ENCODE peak calls at places on chromosomes 13 and 19, in nine cellular contexts. One of them, this sample, is unnamed. For H3K27me3 and H3K4me1, the result is how much of the 10 kb centered on the place peaks cover.

GRCh38 chr13:95349267-95349666 is 48.0 kb upstream of the ABCC4 start:
- DNase-seq in upper lobe of left lung: no peak
- DNase-seq in heart right ventricle: peak
- DNase-seq in Peyer's patch: no peak
- DNase-seq in CD4-positive, alpha-beta memory T cell: no peak
- DNase-seq in GM23248: peak
- DNase-seq in IMR-90: peak
- DNase-seq in testis: no peak
- DNase-seq in CD4-positive, CD25-positive, alpha-beta regulatory T cell: no peak
- DNase-seq in this sample: no peak

GRCh38 chr13:24618219-24618955 is 61.8 kb upstream of the ATP12A start:
- DNase-seq in upper lobe of left lung: peak
- DNase-seq in heart right ventricle: no peak
- DNase-seq in Peyer's patch: no peak
- DNase-seq in CD4-positive, alpha-beta memory T cell: peak
- DNase-seq in GM23248: no peak
- DNase-seq in IMR-90: no peak
- DNase-seq in testis: no peak
- DNase-seq in CD4-positive, CD25-positive, alpha-beta regulatory T cell: peak
- DNase-seq in this sample: peak

GRCh38 chr19:46927106-46927505 is 66.3 kb downstream of the ARHGAP35 start:
- DNase-seq in upper lobe of left lung: no peak
- DNase-seq in heart right ventricle: no peak
- DNase-seq in Peyer's patch: no peak
- DNase-seq in CD4-positive, alpha-beta memory T cell: no peak
- DNase-seq in GM23248: no peak
- DNase-seq in IMR-90: no peak
- DNase-seq in testis: no peak
- DNase-seq in CD4-positive, CD25-positive, alpha-beta regulatory T cell: no peak
- DNase-seq in this sample: no peak

GRCh38 chr19:1997353-1998233 is 17.9 kb downstream of the BTBD2 start:
- DNase-seq in upper lobe of left lung: peak
- DNase-seq in heart right ventricle: no peak
- DNase-seq in Peyer's patch: no peak
- DNase-seq in CD4-positive, alpha-beta memory T cell: no peak
- DNase-seq in GM23248: no peak
- DNase-seq in IMR-90: no peak
- DNase-seq in testis: no peak
- DNase-seq in CD4-positive, CD25-positive, alpha-beta regulatory T cell: no peak
- DNase-seq in this sample: no peak

GRCh38 chr13:84946144-84946543 is 853.1 kb downstream of the SLITRK6 start:
- DNase-seq in upper lobe of left lung: no peak
- DNase-seq in heart right ventricle: no peak
- DNase-seq in Peyer's patch: no peak
- DNase-seq in CD4-positive, alpha-beta memory T cell: no peak
- DNase-seq in GM23248: no peak
- DNase-seq in IMR-90: no peak
- DNase-seq in testis: no peak
- DNase-seq in CD4-positive, CD25-positive, alpha-beta regulatory T cell: no peak
- DNase-seq in this sample: no peak

GRCh38 chr19:50478901-50479715 is 2.5 kb upstream of the GARIN5A start:
- DNase-seq in upper lobe of left lung: no peak
- DNase-seq in heart right ventricle: no peak
- DNase-seq in Peyer's patch: peak
- DNase-seq in CD4-positive, alpha-beta memory T cell: no peak
- DNase-seq in GM23248: peak
- DNase-seq in IMR-90: peak
- DNase-seq in testis: no peak
- DNase-seq in CD4-positive, CD25-positive, alpha-beta regulatory T cell: no peak
- DNase-seq in this sample: no peak

GRCh38 chr13:25329706-25330105 is 28.3 kb downstream of the NUP58 start:
- DNase-seq in upper lobe of left lung: no peak
- DNase-seq in heart right ventricle: no peak
- DNase-seq in Peyer's patch: no peak
- DNase-seq in CD4-positive, alpha-beta memory T cell: no peak
- DNase-seq in GM23248: peak
- DNase-seq in IMR-90: peak
- DNase-seq in testis: no peak
- DNase-seq in CD4-positive, CD25-positive, alpha-beta regulatory T cell: no peak
- DNase-seq in this sample: no peak

GRCh38 chr13:74158028-74158427 is 23.8 kb upstream of the KLF12 start:
- DNase-seq in upper lobe of left lung: peak
- DNase-seq in heart right ventricle: no peak
- DNase-seq in Peyer's patch: no peak
- DNase-seq in CD4-positive, alpha-beta memory T cell: no peak
- DNase-seq in GM23248: no peak
- DNase-seq in IMR-90: peak
- DNase-seq in testis: peak
- DNase-seq in CD4-positive, CD25-positive, alpha-beta regulatory T cell: no peak
- DNase-seq in this sample: no peak

GRCh38 chr13:77262198-77262597 is 64.7 kb downstream of the MYCBP2 start:
- DNase-seq in upper lobe of left lung: no peak
- DNase-seq in heart right ventricle: no peak
- DNase-seq in Peyer's patch: no peak
- DNase-seq in CD4-positive, alpha-beta memory T cell: no peak
- DNase-seq in GM23248: no peak
- DNase-seq in IMR-90: no peak
- DNase-seq in testis: no peak
- DNase-seq in CD4-positive, CD25-positive, alpha-beta regulatory T cell: no peak
- DNase-seq in this sample: no peak

GRCh38 chr19:30799854-30800755 is 427.9 kb downstream of the ZNF536 start:
- DNase-seq in upper lobe of left lung: peak
- DNase-seq in heart right ventricle: peak
- DNase-seq in Peyer's patch: no peak
- DNase-seq in CD4-positive, alpha-beta memory T cell: peak
- DNase-seq in GM23248: peak
- DNase-seq in IMR-90: no peak
- DNase-seq in testis: peak
- DNase-seq in CD4-positive, CD25-positive, alpha-beta regulatory T cell: no peak
- DNase-seq in this sample: no peak

GRCh38 chr13:106155411-106155810 is 380.1 kb downstream of the EFNB2 start:
- DNase-seq in upper lobe of left lung: no peak
- DNase-seq in heart right ventricle: no peak
- DNase-seq in Peyer's patch: no peak
- DNase-seq in CD4-positive, alpha-beta memory T cell: no peak
- DNase-seq in GM23248: peak
- DNase-seq in IMR-90: peak
- DNase-seq in testis: no peak
- DNase-seq in CD4-positive, CD25-positive, alpha-beta regulatory T cell: no peak
- DNase-seq in this sample: no peak

GRCh38 chr13:32840840-32841713 is 175.1 kb upstream of the KL start:
- DNase-seq in upper lobe of left lung: no peak
- DNase-seq in heart right ventricle: peak
- DNase-seq in Peyer's patch: no peak
- DNase-seq in CD4-positive, alpha-beta memory T cell: no peak
- DNase-seq in GM23248: no peak
- DNase-seq in IMR-90: no peak
- DNase-seq in testis: no peak
- DNase-seq in CD4-positive, CD25-positive, alpha-beta regulatory T cell: no peak
- DNase-seq in this sample: no peak

GRCh38 chr13:44096906-44097305 is 217.2 kb downstream of the LACC1 start:
- DNase-seq in upper lobe of left lung: no peak
- DNase-seq in heart right ventricle: no peak
- DNase-seq in Peyer's patch: no peak
- DNase-seq in CD4-positive, alpha-beta memory T cell: no peak
- DNase-seq in GM23248: no peak
- DNase-seq in IMR-90: no peak
- DNase-seq in testis: no peak
- DNase-seq in CD4-positive, CD25-positive, alpha-beta regulatory T cell: no peak
- DNase-seq in this sample: no peak

GRCh38 chr13:29239653-29240525 is 355.6 kb downstream of the SLC7A1 start:
- DNase-seq in upper lobe of left lung: no peak
- DNase-seq in heart right ventricle: no peak
- DNase-seq in Peyer's patch: no peak
- DNase-seq in CD4-positive, alpha-beta memory T cell: no peak
- DNase-seq in GM23248: no peak
- DNase-seq in IMR-90: no peak
- DNase-seq in testis: no peak
- DNase-seq in CD4-positive, CD25-positive, alpha-beta regulatory T cell: no peak
- DNase-seq in this sample: no peak

GRCh38 chr19:8214802-8215201 is 5.6 kb downstream of the CERS4 start:
- DNase-seq in upper lobe of left lung: no peak
- DNase-seq in heart right ventricle: no peak
- DNase-seq in Peyer's patch: no peak
- DNase-seq in CD4-positive, alpha-beta memory T cell: no peak
- DNase-seq in GM23248: no peak
- DNase-seq in IMR-90: no peak
- DNase-seq in testis: peak
- DNase-seq in CD4-positive, CD25-positive, alpha-beta regulatory T cell: no peak
- DNase-seq in this sample: no peak

DNA sequence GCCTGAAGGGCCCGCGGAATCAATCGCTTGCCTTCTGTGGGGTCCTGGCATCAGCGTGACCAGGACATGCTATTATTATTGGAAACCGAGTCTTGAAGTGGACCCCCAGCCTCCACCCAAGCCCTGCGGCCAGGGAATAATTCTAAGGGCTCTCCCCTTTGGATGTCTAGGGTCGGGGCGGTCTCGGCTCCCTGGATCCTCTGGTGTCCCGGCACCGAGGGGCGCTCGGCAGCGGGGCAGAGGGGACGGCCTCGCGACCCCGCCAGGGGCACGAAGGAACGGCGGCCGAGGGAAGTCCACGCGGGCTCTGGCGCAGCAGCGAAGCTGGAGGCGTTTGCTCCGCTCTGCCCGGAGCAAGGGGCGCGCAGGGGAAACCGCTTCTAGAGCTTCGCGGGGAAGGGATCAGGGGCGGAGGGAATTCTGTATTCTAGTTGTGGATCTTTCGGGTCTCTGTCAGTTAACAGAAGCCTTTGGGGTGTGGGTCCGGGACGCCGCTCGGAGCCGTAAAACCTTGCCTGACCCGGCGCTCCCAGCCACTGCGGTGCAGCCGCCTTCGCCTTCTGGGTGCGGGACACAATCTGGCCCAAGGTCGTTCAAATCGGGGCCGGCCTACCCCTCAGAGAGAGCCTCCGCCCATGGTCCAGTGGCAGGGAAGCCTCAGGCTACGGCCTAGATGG is 118.2 kb downstream of the KCNRG start:
- DNase-seq in upper lobe of left lung: peak
- DNase-seq in heart right ventricle: no peak
- DNase-seq in Peyer's patch: no peak
- DNase-seq in CD4-positive, alpha-beta memory T cell: no peak
- DNase-seq in GM23248: no peak
- DNase-seq in IMR-90: no peak
- DNase-seq in testis: no peak
- DNase-seq in CD4-positive, CD25-positive, alpha-beta regulatory T cell: no peak
- DNase-seq in this sample: no peak
- H3K27me3 ChIP-seq in upper lobe of left lung: under half
- H3K27me3 ChIP-seq in heart right ventricle: under half
- H3K27me3 ChIP-seq in Peyer's patch: under half
- H3K27me3 ChIP-seq in CD4-positive, alpha-beta memory T cell: under half
- H3K27me3 ChIP-seq in GM23248: under half
- H3K27me3 ChIP-seq in IMR-90: under half
- H3K27me3 ChIP-seq in testis: under half
- H3K27me3 ChIP-seq in CD4-positive, CD25-positive, alpha-beta regulatory T cell: under half
- H3K27me3 ChIP-seq in this sample: under half

GRCh38 chr19:36125557-36125956 is 10.3 kb downstream of the TBCB start:
- DNase-seq in upper lobe of left lung: no peak
- DNase-seq in heart right ventricle: no peak
- DNase-seq in Peyer's patch: no peak
- DNase-seq in CD4-positive, alpha-beta memory T cell: no peak
- DNase-seq in GM23248: no peak
- DNase-seq in IMR-90: no peak
- DNase-seq in testis: no peak
- DNase-seq in CD4-positive, CD25-positive, alpha-beta regulatory T cell: no peak
- DNase-seq in this sample: no peak

GRCh38 chr19:36121486-36122124 is 6.3 kb downstream of the TBCB start:
- DNase-seq in upper lobe of left lung: peak
- DNase-seq in heart right ventricle: no peak
- DNase-seq in Peyer's patch: no peak
- DNase-seq in CD4-positive, alpha-beta memory T cell: no peak
- DNase-seq in GM23248: no peak
- DNase-seq in IMR-90: no peak
- DNase-seq in testis: peak
- DNase-seq in CD4-positive, CD25-positive, alpha-beta regulatory T cell: no peak
- DNase-seq in this sample: no peak

GRCh38 chr19:36116344-36116637 is 1.0 kb downstream of the TBCB start:
- DNase-seq in upper lobe of left lung: no peak
- DNase-seq in heart right ventricle: no peak
- DNase-seq in Peyer's patch: no peak
- DNase-seq in CD4-positive, alpha-beta memory T cell: no peak
- DNase-seq in GM23248: no peak
- DNase-seq in IMR-90: no peak
- DNase-seq in testis: no peak
- DNase-seq in CD4-positive, CD25-positive, alpha-beta regulatory T cell: no peak
- DNase-seq in this sample: no peak

GRCh38 chr19:36120092-36120983 is 5.1 kb downstream of the TBCB start:
- DNase-seq in upper lobe of left lung: peak
- DNase-seq in heart right ventricle: no peak
- DNase-seq in Peyer's patch: no peak
- DNase-seq in CD4-positive, alpha-beta memory T cell: no peak
- DNase-seq in GM23248: no peak
- DNase-seq in IMR-90: no peak
- DNase-seq in testis: no peak
- DNase-seq in CD4-positive, CD25-positive, alpha-beta regulatory T cell: no peak
- DNase-seq in this sample: no peak

GRCh38 chr19:36120984-36121358 is 5.7 kb downstream of the TBCB start:
- DNase-seq in upper lobe of left lung: peak
- DNase-seq in heart right ventricle: no peak
- DNase-seq in Peyer's patch: no peak
- DNase-seq in CD4-positive, alpha-beta memory T cell: no peak
- DNase-seq in GM23248: no peak
- DNase-seq in IMR-90: no peak
- DNase-seq in testis: no peak
- DNase-seq in CD4-positive, CD25-positive, alpha-beta regulatory T cell: no peak
- DNase-seq in this sample: no peak
- H3K4me1 ChIP-seq in upper lobe of left lung: under half
- H3K4me1 ChIP-seq in heart right ventricle: under half
- H3K4me1 ChIP-seq in Peyer's patch: under half
- H3K4me1 ChIP-seq in CD4-positive, alpha-beta memory T cell: under half
- H3K4me1 ChIP-seq in GM23248: under half
- H3K4me1 ChIP-seq in IMR-90: under half
- H3K4me1 ChIP-seq in testis: under half
- H3K4me1 ChIP-seq in CD4-positive, CD25-positive, alpha-beta regulatory T cell: under half
- H3K4me1 ChIP-seq in this sample: under half

DNA sequence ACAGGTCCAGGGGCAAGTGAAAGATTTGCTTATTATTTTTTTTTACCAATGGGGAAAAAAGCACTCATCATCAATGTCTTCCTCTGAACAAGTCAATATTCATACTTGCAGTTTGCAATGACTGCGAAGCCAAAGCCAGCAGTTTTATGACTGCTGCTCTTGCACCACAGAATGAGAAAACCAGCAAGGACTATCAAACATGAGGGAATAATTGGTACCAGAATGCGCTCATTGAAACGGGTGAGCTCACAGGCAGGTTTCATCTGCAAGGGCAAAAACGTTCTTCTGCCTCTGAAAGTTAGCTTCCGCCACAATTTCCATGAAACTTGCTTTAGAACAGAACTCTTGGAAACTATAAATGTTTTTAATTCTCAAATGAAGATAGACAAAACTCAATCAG is 5.5 kb downstream of the DLEU7 start:
- DNase-seq in upper lobe of left lung: no peak
- DNase-seq in heart right ventricle: no peak
- DNase-seq in Peyer's patch: no peak
- DNase-seq in CD4-positive, alpha-beta memory T cell: no peak
- DNase-seq in GM23248: peak
- DNase-seq in IMR-90: no peak
- DNase-seq in testis: no peak
- DNase-seq in CD4-positive, CD25-positive, alpha-beta regulatory T cell: no peak
- DNase-seq in this sample: no peak
- H3K4me3 ChIP-seq in upper lobe of left lung: no peak
- H3K4me3 ChIP-seq in heart right ventricle: no peak
- H3K4me3 ChIP-seq in Peyer's patch: no peak
- H3K4me3 ChIP-seq in CD4-positive, alpha-beta memory T cell: no peak
- H3K4me3 ChIP-seq in GM23248: no peak
- H3K4me3 ChIP-seq in IMR-90: no peak
- H3K4me3 ChIP-seq in testis: no peak
- H3K4me3 ChIP-seq in CD4-positive, CD25-positive, alpha-beta regulatory T cell: no peak
- H3K4me3 ChIP-seq in this sample: no peak

GRCh38 chr19:33604651-33605050 is 17.1 kb upstream of the CHST8 start:
- DNase-seq in upper lobe of left lung: no peak
- DNase-seq in heart right ventricle: no peak
- DNase-seq in Peyer's patch: no peak
- DNase-seq in CD4-positive, alpha-beta memory T cell: no peak
- DNase-seq in GM23248: no peak
- DNase-seq in IMR-90: no peak
- DNase-seq in testis: no peak
- DNase-seq in CD4-positive, CD25-positive, alpha-beta regulatory T cell: no peak
- DNase-seq in this sample: no peak
- H3K27me3 ChIP-seq in upper lobe of left lung: under half
- H3K27me3 ChIP-seq in heart right ventricle: under half
- H3K27me3 ChIP-seq in Peyer's patch: under half
- H3K27me3 ChIP-seq in CD4-positive, alpha-beta memory T cell: under half
- H3K27me3 ChIP-seq in GM23248: under half
- H3K27me3 ChIP-seq in IMR-90: under half
- H3K27me3 ChIP-seq in testis: under half
- H3K27me3 ChIP-seq in CD4-positive, CD25-positive, alpha-beta regulatory T cell: under half
- H3K27me3 ChIP-seq in this sample: under half

This sample was measured in breast epithelium.